ENCODE peak calls at places on chromosomes 13 and 19, in four cellular contexts. One of them, this sample, is unnamed.

GRCh38 chr13:66835040-66835628 is 395.0 kb downstream of the PCDH9 start:
- DNase-seq in suprapubic skin: peak
- DNase-seq in uterus: peak
- DNase-seq in esophagus squamous epithelium: no peak
- DNase-seq in this sample: peak

GRCh38 chr19:49773663-49774305 is 7.0 kb downstream of the AP2A1 start:
- DNase-seq in suprapubic skin: no peak
- DNase-seq in uterus: no peak
- DNase-seq in esophagus squamous epithelium: no peak
- DNase-seq in this sample: no peak

GRCh38 chr13:42747399-42747873 is 33.9 kb upstream of the FAM216B start:
- DNase-seq in suprapubic skin: no peak
- DNase-seq in uterus: no peak
- DNase-seq in esophagus squamous epithelium: no peak
- DNase-seq in this sample: no peak

GRCh38 chr19:53808710-53809125 is 15.4 kb downstream of the NLRP12 start:
- DNase-seq in suprapubic skin: no peak
- DNase-seq in uterus: no peak
- DNase-seq in esophagus squamous epithelium: no peak
- DNase-seq in this sample: no peak

GRCh38 chr19:56538254-56538760 is 441 bp upstream of the ZFP28 start:
- DNase-seq in suprapubic skin: peak
- DNase-seq in uterus: peak
- DNase-seq in esophagus squamous epithelium: peak
- DNase-seq in this sample: peak

GRCh38 chr13:31970237-31970930 is 61.2 kb upstream of the FRY start:
- DNase-seq in suprapubic skin: no peak
- DNase-seq in uterus: no peak
- DNase-seq in esophagus squamous epithelium: no peak
- DNase-seq in this sample: no peak

GRCh38 chr19:49890349-49891311 is 6.1 kb downstream of the IL4I1 start:
- DNase-seq in suprapubic skin: no peak
- DNase-seq in uterus: no peak
- DNase-seq in esophagus squamous epithelium: no peak
- DNase-seq in this sample: no peak

GRCh38 chr19:50628551-50628950 is 11.1 kb downstream of the SYT3 start:
- DNase-seq in suprapubic skin: no peak
- DNase-seq in uterus: no peak
- DNase-seq in esophagus squamous epithelium: no peak
- DNase-seq in this sample: no peak

GRCh38 chr19:52535831-52536800 is 8.6 kb downstream of the ZNF808 start:
- DNase-seq in suprapubic skin: peak
- DNase-seq in uterus: peak
- DNase-seq in esophagus squamous epithelium: peak
- DNase-seq in this sample: peak

DNA sequence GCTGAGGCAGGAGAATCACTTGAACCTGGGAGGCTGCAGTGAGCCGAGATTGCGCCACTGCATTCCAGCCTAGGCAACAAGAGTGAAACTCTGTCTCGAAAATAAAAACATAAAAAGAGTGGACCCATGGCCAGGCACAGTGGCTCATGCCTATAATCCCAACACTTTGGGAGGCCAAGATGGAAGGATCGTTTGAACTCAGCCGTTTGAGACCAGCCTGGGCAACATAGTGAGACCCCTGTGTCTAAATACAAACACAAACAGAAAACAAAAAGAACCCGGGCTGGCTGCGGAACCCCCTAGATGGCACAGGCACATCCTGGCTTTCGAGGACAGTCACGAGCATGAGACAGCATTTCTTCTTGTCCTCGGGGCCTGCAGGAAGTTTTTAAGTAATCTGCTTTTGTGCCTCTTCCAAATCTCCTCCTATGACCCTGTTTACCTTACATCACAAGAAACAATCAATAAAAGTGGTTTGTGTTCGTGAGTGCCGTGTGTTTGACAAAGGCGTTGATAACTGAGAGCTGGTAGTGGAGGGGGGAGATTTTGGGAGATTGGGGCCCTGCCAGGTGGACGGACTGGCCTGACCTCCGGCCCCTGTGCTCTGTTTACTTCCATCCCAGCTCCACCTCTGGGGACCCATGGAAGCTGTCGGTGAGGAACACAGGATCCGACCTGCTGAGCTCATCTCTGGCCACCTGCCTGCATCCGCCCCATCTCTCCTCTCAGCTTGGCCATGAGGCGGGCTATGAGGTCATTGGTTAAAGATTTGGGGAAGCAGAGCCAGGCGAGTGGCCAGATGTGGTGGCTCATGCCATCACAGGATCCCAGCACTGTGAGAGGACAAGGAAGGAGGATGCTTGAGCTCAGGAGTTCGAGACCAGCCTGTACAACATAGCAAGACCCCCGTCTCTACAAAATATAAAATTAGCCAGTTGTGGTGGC is 5.9 kb upstream of the GDF15 start:
- DNase-seq in suprapubic skin: peak
- DNase-seq in uterus: peak
- DNase-seq in esophagus squamous epithelium: no peak
- DNase-seq in this sample: peak
- TF ChIP-seq POLR2A in suprapubic skin: no peak
- TF ChIP-seq POLR2A in uterus: no peak
- TF ChIP-seq POLR2A in esophagus squamous epithelium: no peak
- TF ChIP-seq POLR2A in this sample: no peak

GRCh38 chr13:21661097-21661496 is 9.8 kb upstream of the FGF9 start:
- DNase-seq in suprapubic skin: no peak
- DNase-seq in uterus: no peak
- DNase-seq in esophagus squamous epithelium: no peak
- DNase-seq in this sample: no peak

GRCh38 chr13:21661510-21661909 is 9.4 kb upstream of the FGF9 start:
- DNase-seq in suprapubic skin: no peak
- DNase-seq in uterus: no peak
- DNase-seq in esophagus squamous epithelium: no peak
- DNase-seq in this sample: no peak

GRCh38 chr13:21657538-21657937 is 13.3 kb upstream of the FGF9 start:
- DNase-seq in suprapubic skin: no peak
- DNase-seq in uterus: no peak
- DNase-seq in esophagus squamous epithelium: no peak
- DNase-seq in this sample: no peak

GRCh38 chr13:21668665-21669599 is 1.9 kb upstream of the FGF9 start:
- DNase-seq in suprapubic skin: no peak
- DNase-seq in uterus: peak
- DNase-seq in esophagus squamous epithelium: no peak
- DNase-seq in this sample: no peak

GRCh38 chr13:21663197-21663596 is 7.7 kb upstream of the FGF9 start:
- DNase-seq in suprapubic skin: no peak
- DNase-seq in uterus: no peak
- DNase-seq in esophagus squamous epithelium: no peak
- DNase-seq in this sample: no peak
- TF ChIP-seq POLR2A in suprapubic skin: no peak
- TF ChIP-seq POLR2A in uterus: no peak
- TF ChIP-seq POLR2A in esophagus squamous epithelium: no peak
- TF ChIP-seq POLR2A in this sample: no peak

GRCh38 chr19:6479836-6480398 is 1.7 kb downstream of the DENND1C start:
- DNase-seq in suprapubic skin: no peak
- DNase-seq in uterus: no peak
- DNase-seq in esophagus squamous epithelium: no peak
- DNase-seq in this sample: no peak

GRCh38 chr19:6483235-6483634 is 1.6 kb upstream of the DENND1C start:
- DNase-seq in suprapubic skin: no peak
- DNase-seq in uterus: no peak
- DNase-seq in esophagus squamous epithelium: no peak
- DNase-seq in this sample: no peak

GRCh38 chr19:6482343-6482686 is 728 bp upstream of the DENND1C start:
- DNase-seq in suprapubic skin: no peak
- DNase-seq in uterus: no peak
- DNase-seq in esophagus squamous epithelium: no peak
- DNase-seq in this sample: no peak

GRCh38 chr19:6480843-6481415 is 658 bp downstream of the DENND1C start:
- DNase-seq in suprapubic skin: no peak
- DNase-seq in uterus: no peak
- DNase-seq in esophagus squamous epithelium: no peak
- DNase-seq in this sample: no peak

DNA sequence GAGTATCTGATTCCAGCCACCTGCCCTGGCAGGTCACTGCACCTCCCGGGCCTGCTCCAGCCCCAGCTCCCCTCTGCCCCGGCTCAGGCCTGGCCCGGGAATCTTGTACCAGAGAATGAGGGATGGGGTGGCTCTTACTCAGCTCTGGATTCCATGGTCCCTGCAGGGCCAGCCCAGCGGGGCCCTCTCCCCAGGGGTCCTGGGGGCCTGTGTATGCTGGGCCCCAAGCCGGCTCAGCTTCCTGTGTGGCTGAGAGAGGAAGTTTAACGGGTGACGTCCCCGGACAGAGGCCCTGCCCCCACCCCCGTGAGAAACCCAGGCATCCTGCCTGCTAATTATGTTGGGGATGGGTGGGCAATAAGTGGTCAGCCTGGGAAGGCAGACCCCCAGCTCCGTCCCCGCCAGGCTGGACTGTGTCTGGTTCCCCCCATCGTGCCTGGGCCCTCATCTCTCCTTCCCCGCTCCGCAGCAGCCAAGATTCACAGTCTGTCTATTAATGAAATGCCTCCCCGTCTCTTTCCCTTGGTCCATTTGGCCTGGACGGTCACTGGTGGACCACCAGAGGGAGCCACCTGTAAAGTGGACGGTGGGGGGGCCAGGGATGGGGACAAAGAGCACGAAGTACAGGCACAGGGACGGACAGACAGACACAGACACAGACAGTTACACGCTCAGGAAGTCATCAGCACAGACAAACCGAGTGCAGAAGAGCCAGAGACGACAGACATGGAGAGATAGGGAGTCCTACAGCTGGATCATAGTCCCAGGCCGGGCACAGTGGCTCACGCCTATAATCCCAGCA is at the start of gene DENND1C:
- DNase-seq in suprapubic skin: no peak
- DNase-seq in uterus: no peak
- DNase-seq in esophagus squamous epithelium: peak
- DNase-seq in this sample: no peak
- TF ChIP-seq POLR2A in suprapubic skin: no peak
- TF ChIP-seq POLR2A in uterus: no peak
- TF ChIP-seq POLR2A in esophagus squamous epithelium: peak
- TF ChIP-seq POLR2A in this sample: no peak

DNA sequence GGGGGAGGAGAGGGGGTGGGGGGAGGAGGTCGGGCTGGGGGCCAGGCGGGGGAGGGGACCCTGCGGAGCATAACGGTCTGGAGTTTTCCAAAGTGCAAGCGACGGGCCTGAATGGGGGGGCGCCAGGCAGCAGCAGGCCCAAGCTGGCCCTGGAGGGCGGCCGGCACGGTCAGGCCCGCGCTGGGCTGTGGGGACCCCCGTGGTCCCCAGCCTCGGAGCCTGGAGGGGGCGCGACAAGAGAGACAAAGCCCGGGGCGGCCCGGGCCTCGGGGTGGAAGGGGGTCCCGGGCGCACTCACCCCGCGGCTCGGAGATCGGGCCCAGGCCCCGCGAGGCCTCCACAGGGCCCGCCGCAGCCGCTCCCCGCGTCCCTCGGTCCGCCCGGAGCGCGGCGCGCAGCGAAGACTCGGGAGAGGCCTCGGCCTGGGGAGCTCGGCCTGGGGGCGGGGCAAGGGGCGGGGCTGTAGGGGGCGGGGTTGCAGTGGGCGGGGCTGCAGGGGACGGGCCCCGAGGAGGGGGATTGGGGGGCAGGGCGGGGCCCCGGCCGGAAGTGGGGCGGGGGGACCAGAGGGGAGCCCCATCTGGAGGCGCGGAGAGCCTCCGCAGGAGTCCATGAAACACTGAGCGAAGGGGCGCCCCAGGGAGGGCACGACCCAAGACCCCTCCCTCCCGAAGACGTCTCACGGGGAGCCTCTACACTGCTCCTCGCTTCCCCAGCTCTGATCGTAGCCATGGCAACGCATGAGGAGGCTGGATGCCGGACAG is 47.6 kb downstream of the PTPRS start:
- DNase-seq in suprapubic skin: no peak
- DNase-seq in uterus: peak
- DNase-seq in esophagus squamous epithelium: no peak
- DNase-seq in this sample: peak
- TF ChIP-seq POLR2A in suprapubic skin: no peak
- TF ChIP-seq POLR2A in uterus: peak
- TF ChIP-seq POLR2A in esophagus squamous epithelium: peak
- TF ChIP-seq POLR2A in this sample: peak

GRCh38 chr19:17285415-17286135 is 3.9 kb downstream of the ANKLE1 start:
- DNase-seq in suprapubic skin: no peak
- DNase-seq in uterus: no peak
- DNase-seq in esophagus squamous epithelium: no peak
- DNase-seq in this sample: no peak

GRCh38 chr19:17283504-17283996 is 1.8 kb downstream of the ANKLE1 start:
- DNase-seq in suprapubic skin: no peak
- DNase-seq in uterus: no peak
- DNase-seq in esophagus squamous epithelium: no peak
- DNase-seq in this sample: no peak

GRCh38 chr19:17279436-17279835 is 2.3 kb upstream of the ANKLE1 start:
- DNase-seq in suprapubic skin: no peak
- DNase-seq in uterus: no peak
- DNase-seq in esophagus squamous epithelium: no peak
- DNase-seq in this sample: no peak

GRCh38 chr19:17282488-17283256 is 971 bp downstream of the ANKLE1 start:
- DNase-seq in suprapubic skin: peak
- DNase-seq in uterus: peak
- DNase-seq in esophagus squamous epithelium: no peak
- DNase-seq in this sample: peak

GRCh38 chr19:17281391-17282304 is at the start of gene ANKLE1:
- DNase-seq in suprapubic skin: no peak
- DNase-seq in uterus: no peak
- DNase-seq in esophagus squamous epithelium: no peak
- DNase-seq in this sample: no peak
- TF ChIP-seq POLR2A in suprapubic skin: no peak
- TF ChIP-seq POLR2A in uterus: no peak
- TF ChIP-seq POLR2A in esophagus squamous epithelium: no peak
- TF ChIP-seq POLR2A in this sample: no peak

GRCh38 chr19:35714601-35715354 is 3.0 kb upstream of the KMT2B start:
- DNase-seq in suprapubic skin: peak
- DNase-seq in uterus: no peak
- DNase-seq in esophagus squamous epithelium: no peak
- DNase-seq in this sample: no peak
- TF ChIP-seq POLR2A in suprapubic skin: no peak
- TF ChIP-seq POLR2A in uterus: no peak
- TF ChIP-seq POLR2A in esophagus squamous epithelium: no peak
- TF ChIP-seq POLR2A in this sample: no peak

GRCh38 chr13:114067381-114067885 is 65.0 kb downstream of the RASA3 start:
- DNase-seq in suprapubic skin: no peak
- DNase-seq in uterus: no peak
- DNase-seq in esophagus squamous epithelium: no peak
- DNase-seq in this sample: no peak
- TF ChIP-seq POLR2A in suprapubic skin: no peak
- TF ChIP-seq POLR2A in uterus: no peak
- TF ChIP-seq POLR2A in esophagus squamous epithelium: no peak
- TF ChIP-seq POLR2A in this sample: no peak